ENCODE peak calls at places on chromosome 9, in five cellular contexts. C is astrocyte of the spinal cord, Y is fibroblast of pulmonary artery, E is suprapubic skin, M is BJ. T is an unnamed sample.
A peak's percentile ranks its signal among the peaks of the same experiment; 100 is the strongest.

GRCh38 chr9:71136696-71137095 is 15.3 kb upstream of the TRPM3 start:
- DNase-seq in M (no peak), E (no peak), Y (no peak), C (no peak), T (no peak)

GRCh38 chr9:88852794-88853193 is 138.5 kb upstream of the S1PR3 start:
- DNase-seq in M (peak; percentile 86), Y (peak; percentile 84), C (peak; percentile 95), E (no peak), T (peak; percentile 91)

GRCh38 chr9:87206064-87206661 is 258.9 kb upstream of the GAS1 start:
- DNase-seq in E (no peak), Y (no peak), M (peak; percentile 90), C (peak; percentile 84), T (peak; percentile 11)

GRCh38 chr9:136012651-136013050 is 51.5 kb upstream of the UBAC1 start:
- DNase-seq in M (no peak), Y (peak; percentile 14), C (peak; percentile 26), E (no peak), T (no peak)

GRCh38 chr9:124457079-124457886 is 7.0 kb downstream of the ADGRD2 start:
- DNase-seq in C (no peak), M (no peak), E (peak; percentile 79), Y (no peak), T (peak; percentile 10)

GRCh38 chr9:107625383-107625984 is 135.9 kb upstream of the KLF4 start:
- DNase-seq in M (no peak), E (no peak), C (no peak), Y (no peak), T (no peak)

GRCh38 chr9:105275938-105276337 is 31.5 kb downstream of the SLC44A1 start:
- DNase-seq in M (no peak), C (no peak), E (no peak), Y (no peak), T (no peak)

GRCh38 chr9:70772591-70772990 is 348.8 kb downstream of the TRPM3 start:
- DNase-seq in E (no peak), C (no peak), M (no peak), Y (no peak), T (no peak)

GRCh38 chr9:21605489-21605931 is 123.4 kb upstream of the IFNE start:
- DNase-seq in M (peak; percentile 80), C (peak; percentile 86), E (no peak), Y (peak; percentile 97), T (no peak)

GRCh38 chr9:101486693-101487442 is 46.8 kb upstream of the RNF20 start:
- DNase-seq in M (no peak), E (peak; percentile 77), C (peak; percentile 65), Y (peak; percentile 29), T (peak; percentile 59)

GRCh38 chr9:21817176-21817575 is 14.7 kb downstream of the MTAP start:
- DNase-seq in M (no peak), C (no peak), Y (peak; percentile 96), E (no peak), T (no peak)

GRCh38 chr9:107465467-107466451 is 23.8 kb downstream of the KLF4 start:
- DNase-seq in C (peak; percentile 53), M (no peak), Y (peak; percentile 64), E (peak; percentile 91), T (no peak)

GRCh38 chr9:133830310-133830709 is 92.2 kb upstream of the SARDH start:
- DNase-seq in Y (no peak), C (no peak), E (no peak), M (no peak), T (no peak)

GRCh38 chr9:117413346-117414219 is 1.3 kb downstream of the ASTN2 start:
- DNase-seq in M (no peak), Y (no peak), C (no peak), E (no peak), T (no peak)

GRCh38 chr9:96777539-96777864 is 385 bp downstream of the ZNF510 start:
- DNase-seq in C (no peak), M (no peak), E (no peak), Y (no peak), T (no peak)
- H3K4me3 ChIP-seq in C (peak overlapping the region; percentile 76), M (peak overlapping the region; percentile 68), E (peak overlapping the region; percentile 73), Y (peak overlapping the region; percentile 83), T (peak overlapping the region; percentile 78)

GRCh38 chr9:77018058-77019009 is 1.1 kb upstream of the FOXB2 start:
- DNase-seq in C (no peak), E (no peak), M (no peak), Y (no peak), T (no peak)

GRCh38 chr9:77017505-77017894 is 2.0 kb upstream of the FOXB2 start:
- DNase-seq in E (no peak), M (no peak), C (no peak), Y (no peak), T (no peak)

GRCh38 chr9:77015291-77016048 is 4.0 kb upstream of the FOXB2 start:
- DNase-seq in E (no peak), Y (no peak), C (no peak), M (no peak), T (no peak)

GRCh38 chr9:77016111-77016525 is 3.3 kb upstream of the FOXB2 start:
- DNase-seq in C (no peak), E (no peak), Y (no peak), M (no peak), T (no peak)

DNA sequence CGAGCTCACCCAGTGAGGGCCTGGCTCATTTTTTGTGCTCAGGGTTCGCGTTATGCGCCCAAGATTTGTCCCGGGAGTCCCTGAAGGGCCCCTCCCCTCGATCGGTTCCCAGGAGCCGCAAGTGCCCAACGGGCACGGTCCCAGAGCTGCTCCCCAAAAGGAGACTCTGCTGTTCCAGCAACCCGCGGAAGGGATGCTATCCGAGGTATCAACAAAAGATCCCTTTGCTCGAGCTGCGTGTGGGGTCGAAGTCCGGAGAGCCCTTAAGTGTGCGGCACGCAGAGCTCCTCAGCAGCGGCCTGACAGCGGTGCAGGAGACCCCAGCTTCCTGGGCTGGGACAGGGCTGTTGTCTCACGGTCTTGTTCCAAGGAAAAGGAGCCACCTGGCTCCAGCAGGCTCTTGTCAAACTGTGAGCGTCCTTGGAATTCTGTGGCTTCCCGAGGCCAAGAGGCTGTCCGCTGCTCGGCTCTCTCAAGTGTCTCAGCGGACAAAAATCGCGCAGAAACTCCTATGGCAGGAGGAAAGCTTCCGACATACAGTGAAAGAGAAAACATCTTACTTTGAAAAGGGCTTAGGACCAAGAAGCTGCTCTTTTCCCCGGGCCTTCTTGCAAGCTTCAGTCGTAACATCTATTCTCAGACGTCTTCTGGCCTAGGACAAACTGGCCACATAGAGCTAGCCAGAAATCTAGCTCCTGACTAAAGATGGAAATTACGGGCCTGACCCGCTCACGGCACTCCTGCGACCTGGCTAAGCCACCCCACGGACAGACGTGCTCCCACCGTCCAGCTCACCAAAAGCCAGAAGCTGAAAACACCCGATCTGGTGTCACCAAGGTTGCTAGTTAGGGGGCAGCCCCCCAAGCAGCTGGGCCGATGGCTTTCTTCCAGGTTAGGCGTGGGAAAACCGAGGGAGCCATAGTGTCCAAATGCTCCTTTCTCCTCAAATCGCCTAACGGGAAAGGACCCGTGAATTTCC is 2.6 kb upstream of the FOXB2 start:
- DNase-seq in M (no peak), Y (no peak), C (no peak), E (no peak), T (no peak)
- H3K4me3 ChIP-seq in M (no peak overlapping the region), Y (no peak overlapping the region), C (no peak overlapping the region), E (no peak overlapping the region), T (no peak overlapping the region)

GRCh38 chr9:121289554-121290370 is 21.8 kb downstream of the GSN start:
- DNase-seq in M (no peak), C (no peak), Y (no peak), E (peak; percentile 60), T (no peak)
- H3K4me3 ChIP-seq in M (no peak overlapping the region), C (no peak overlapping the region), Y (no peak overlapping the region), E (peak overlapping the region; percentile 21), T (no peak overlapping the region)

DNA sequence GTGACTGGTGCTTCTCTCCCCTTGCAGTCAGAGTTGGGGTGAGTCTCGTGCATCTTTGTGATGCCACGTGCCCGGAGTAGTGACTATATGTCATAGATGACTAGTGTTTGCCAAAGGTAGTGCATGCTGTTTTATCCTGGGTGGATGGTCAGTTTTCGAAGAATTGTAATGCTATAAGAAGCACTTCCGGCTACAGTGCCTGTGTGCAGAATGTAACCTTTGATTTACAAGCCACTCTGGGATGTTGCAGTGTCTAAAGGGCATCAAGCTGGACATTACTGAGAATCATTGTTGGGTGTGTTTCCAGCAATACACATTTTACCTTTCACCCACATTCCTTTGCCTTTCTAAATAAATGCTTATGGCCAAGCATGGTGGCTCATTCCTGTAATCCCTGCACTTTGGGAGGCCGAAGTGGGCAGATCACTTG is 16.7 kb downstream of the MVB12B start:
- DNase-seq in E (no peak), C (no peak), M (no peak), Y (no peak), T (no peak)
- H3K4me3 ChIP-seq in E (no peak overlapping the region), C (no peak overlapping the region), M (no peak overlapping the region), Y (no peak overlapping the region), T (no peak overlapping the region)

GRCh38 chr9:35617548-35617947 is 665 bp downstream of the CD72 start:
- DNase-seq in Y (no peak), E (no peak), C (no peak), M (no peak), T (no peak)

GRCh38 chr9:35618325-35618727 is at the start of gene CD72:
- DNase-seq in Y (no peak), C (no peak), E (no peak), M (no peak), T (no peak)

GRCh38 chr9:35615981-35616680 is 2.1 kb downstream of the CD72 start:
- DNase-seq in Y (no peak), E (peak; percentile 65), C (no peak), M (no peak), T (no peak)

GRCh38 chr9:35618854-35619799 is 914 bp upstream of the CD72 start:
- DNase-seq in E (no peak), M (no peak), Y (no peak), C (no peak), T (no peak)

GRCh38 chr9:35616681-35617459 is 1.3 kb downstream of the CD72 start:
- DNase-seq in M (no peak), C (peak; percentile 27), E (peak; percentile 88), Y (peak; percentile 55), T (peak; percentile 36)
- H3K4me3 ChIP-seq in M (peak overlapping the region; percentile 29), C (peak overlapping the region; percentile 24), E (peak overlapping the region; percentile 48), Y (peak overlapping the region; percentile 37), T (peak overlapping the region; percentile 18)

GRCh38 chr9:33221568-33221884 is 18.4 kb upstream of the SPINK4 start:
- DNase-seq in M (no peak), E (no peak), C (no peak), Y (no peak), T (no peak)
- H3K4me3 ChIP-seq in M (no peak overlapping the region), E (no peak overlapping the region), C (no peak overlapping the region), Y (no peak overlapping the region), T (no peak overlapping the region)

DNA sequence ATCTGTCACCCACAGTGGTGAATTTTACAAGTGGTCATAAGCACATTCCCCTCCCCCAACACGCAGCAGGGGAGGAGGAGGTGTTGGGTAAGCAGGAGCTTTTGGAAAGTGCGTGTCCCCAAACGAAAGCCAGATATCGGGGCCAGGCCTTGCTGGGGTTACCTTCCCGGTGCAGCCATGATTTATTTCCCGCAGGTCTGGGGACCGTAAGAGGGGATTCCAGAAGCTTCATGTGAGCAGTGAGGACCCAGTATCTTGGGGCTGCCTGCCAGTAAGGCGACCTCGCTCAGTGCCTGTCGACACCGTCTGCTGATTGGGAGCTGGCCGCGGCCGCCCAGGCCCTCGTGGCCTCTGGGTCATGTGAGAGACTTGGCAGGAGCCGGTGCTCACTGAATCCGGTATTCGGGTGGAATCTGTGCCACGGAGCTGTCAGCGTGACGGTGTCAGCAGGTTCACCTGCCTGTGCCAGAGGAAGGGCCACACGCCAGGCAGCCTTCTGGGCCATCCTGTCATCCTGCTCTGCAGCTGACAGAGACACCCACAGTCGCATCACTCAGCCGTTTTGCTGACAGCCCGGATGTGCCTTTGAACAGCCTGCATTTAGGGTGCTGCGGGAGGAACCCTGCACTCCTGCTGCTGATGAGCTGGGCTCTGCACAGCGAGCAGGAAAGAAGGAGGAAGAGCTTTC is 37.3 kb downstream of the SEC61B start:
- DNase-seq in C (no peak), Y (peak; percentile 51), M (no peak), E (peak; percentile 85), T (no peak)
- H3K4me3 ChIP-seq in C (no peak overlapping the region), Y (peak overlapping the region; percentile 24), M (no peak overlapping the region), E (peak overlapping the region; percentile 45), T (peak overlapping the region; percentile 19)

GRCh38 chr9:16626577-16627130 is 243.8 kb downstream of the BNC2 start:
- DNase-seq in M (no peak), C (peak; percentile 90), Y (peak; percentile 83), E (no peak), T (peak; percentile 54)
- H3K4me3 ChIP-seq in M (no peak overlapping the region), C (no peak overlapping the region), Y (no peak overlapping the region), E (no peak overlapping the region), T (no peak overlapping the region)